ENCODE peak calls at places on chromosomes 16 and 17, in seven cellular contexts. U is H9, Q is IMR-90, Z is H1, J is neuronal stem cell, Y is trophoblast cell, H is mesenchymal stem cell. N is an unnamed sample.
A peak's percentile ranks its signal among the peaks of the same experiment; 100 is the strongest.

GRCh38 chr16:27463741-27464662 is 62.0 kb downstream of the IL21R start:
- DNase-seq in U (no peak), Q (no peak), Z (no peak), J (no peak), Y (no peak), H (no peak), N (no peak)

GRCh38 chr16:785563-786535 is 2.3 kb downstream of the RPUSD1 start:
- DNase-seq in U (peak; percentile 90), Q (peak; percentile 37), Z (peak; percentile 97), J (peak; percentile 61), Y (peak; percentile 87), H (peak; percentile 49), N (peak; percentile 74)

GRCh38 chr16:84484579-84485254 is 19.7 kb downstream of the MEAK7 start:
- DNase-seq in U (no peak), Q (peak; percentile 74), Z (peak; percentile 73), J (no peak), Y (peak; percentile 86), H (peak; percentile 53), N (peak; percentile 51)

GRCh38 chr16:50201784-50202183 is 48.7 kb downstream of the TENT4B start:
- DNase-seq in U (no peak), Q (no peak), Z (no peak), J (no peak), Y (no peak), H (peak; percentile 42), N (no peak)

GRCh38 chr17:75933836-75934235 is 7.0 kb downstream of the FBF1 start:
- DNase-seq in U (no peak), Q (peak; percentile 31), Z (no peak), J (no peak), Y (peak; percentile 20), H (no peak), N (no peak)

GRCh38 chr17:61695779-61696337 is 104.8 kb upstream of the NACA2 start:
- DNase-seq in U (no peak), Q (no peak), Z (no peak), J (no peak), Y (no peak), H (no peak), N (no peak)

GRCh38 chr17:50331085-50331791 is 14.7 kb upstream of the XYLT2 start:
- DNase-seq in U (no peak), Q (peak; percentile 99), Z (no peak), J (no peak), Y (no peak), H (no peak), N (no peak)

GRCh38 chr16:14284930-14285541 is 213.9 kb downstream of the MRTFB start:
- DNase-seq in U (peak; percentile 72), Q (no peak), Z (no peak), J (no peak), Y (peak; percentile 68), H (peak; percentile 79), N (peak; percentile 82)

GRCh38 chr17:79155701-79156100 is 81.1 kb downstream of the ENGASE start:
- DNase-seq in U (no peak), Q (no peak), Z (no peak), J (no peak), Y (no peak), H (no peak), N (no peak)

GRCh38 chr17:77444653-77445029 is 303.9 kb downstream of the SEC14L1 start:
- DNase-seq in U (no peak), Q (peak; percentile 78), Z (no peak), J (no peak), Y (no peak), H (peak; percentile 85), N (no peak)

GRCh38 chr16:85690469-85691064 is 1.8 kb upstream of the GINS2 start:
- DNase-seq in U (no peak), Q (no peak), Z (no peak), J (no peak), Y (peak; percentile 24), H (peak; percentile 38), N (no peak)

GRCh38 chr17:68489919-68490318 is 22.3 kb upstream of the PRKAR1A start:
- DNase-seq in U (no peak), Q (no peak), Z (no peak), J (no peak), Y (no peak), H (no peak), N (no peak)

GRCh38 chr17:58310511-58311428 is 17.8 kb downstream of the TSPOAP1 start:
- DNase-seq in U (no peak), Q (no peak), Z (peak; percentile 44), J (no peak), Y (no peak), H (no peak), N (no peak)

GRCh38 chr17:77531641-77532040 is 390.9 kb downstream of the SEC14L1 start:
- DNase-seq in U (no peak), Q (no peak), Z (no peak), J (no peak), Y (no peak), H (no peak), N (no peak)

GRCh38 chr17:54451051-54451450 is 449.6 kb upstream of the TOM1L1 start:
- DNase-seq in U (no peak), Q (no peak), Z (no peak), J (no peak), Y (no peak), H (no peak), N (no peak)

GRCh38 chr17:17300624-17301568 is 2.3 kb upstream of the NT5M start:
- DNase-seq in U (peak; percentile 99), Q (peak; percentile 51), Z (peak; percentile 93), J (peak; percentile 71), Y (peak; percentile 83), H (peak; percentile 72), N (peak; percentile 98)

GRCh38 chr17:82215972-82216300 is 3.3 kb upstream of the CCDC57 start:
- DNase-seq in U (no peak), Q (no peak), Z (no peak), J (no peak), Y (no peak), H (no peak), N (no peak)

GRCh38 chr17:40727447-40728231 is 24.1 kb upstream of the KRT24 start:
- DNase-seq in U (no peak), Q (peak; percentile 4), Z (no peak), J (no peak), Y (peak; percentile 87), H (peak; percentile 7), N (no peak)

GRCh38 chr16:89097528-89097846 is 3.8 kb downstream of the ACSF3 start:
- DNase-seq in U (no peak), Q (no peak), Z (no peak), J (no peak), Y (no peak), H (no peak), N (no peak)

GRCh38 chr17:65081439-65081838 is 24.9 kb upstream of the GNA13 start:
- DNase-seq in U (no peak), Q (no peak), Z (no peak), J (no peak), Y (no peak), H (no peak), N (no peak)

GRCh38 chr17:78476973-78477372 is 98.5 kb downstream of the PGS1 start:
- DNase-seq in U (no peak), Q (no peak), Z (no peak), J (no peak), Y (peak; percentile 37), H (no peak), N (peak; percentile 19)

GRCh38 chr16:89489731-89490385 is 503 bp downstream of the ANKRD11 start:
- DNase-seq in U (no peak), Q (no peak), Z (no peak), J (no peak), Y (no peak), H (no peak), N (no peak)

GRCh38 chr17:50458290-50458689 is 10.4 kb downstream of the CHAD start:
- DNase-seq in U (no peak), Q (no peak), Z (no peak), J (no peak), Y (no peak), H (no peak), N (no peak)

GRCh38 chr17:21280081-21280518 is 4.4 kb upstream of the MAP2K3 start:
- DNase-seq in U (peak; percentile 94), Q (peak; percentile 74), Z (peak; percentile 97), J (peak; percentile 72), Y (peak; percentile 94), H (peak; percentile 79), N (peak; percentile 80)

GRCh38 chr16:13997933-13998332 is 73.2 kb upstream of the MRTFB start:
- DNase-seq in U (no peak), Q (no peak), Z (no peak), J (no peak), Y (no peak), H (no peak), N (no peak)

GRCh38 chr16:75502916-75503605 is 7.8 kb upstream of the CHST6 start:
- DNase-seq in U (no peak), Q (no peak), Z (no peak), J (no peak), Y (no peak), H (no peak), N (no peak)

GRCh38 chr16:57775661-57776469 is 26.4 kb downstream of the KIFC3 start:
- DNase-seq in U (peak; percentile 98), Q (no peak), Z (peak; percentile 84), J (peak; percentile 81), Y (peak; percentile 12), H (peak; percentile 54), N (peak; percentile 99)

GRCh38 chr16:80144191-80144590 is 396.6 kb upstream of the DYNLRB2 start:
- DNase-seq in U (no peak), Q (peak; percentile 79), Z (no peak), J (no peak), Y (no peak), H (peak; percentile 11), N (no peak)

GRCh38 chr17:38654411-38655398 is 20.1 kb downstream of the EPOP start:
- DNase-seq in U (peak; percentile 30), Q (no peak), Z (no peak), J (no peak), Y (no peak), H (no peak), N (no peak)
- H2AK5ac ChIP-seq in U (no peak overlapping the region), Q (no peak overlapping the region), Z (no peak overlapping the region), J (peak overlapping the region; percentile 89), Y (no peak overlapping the region), H (no peak overlapping the region), N (no peak overlapping the region)

DNA sequence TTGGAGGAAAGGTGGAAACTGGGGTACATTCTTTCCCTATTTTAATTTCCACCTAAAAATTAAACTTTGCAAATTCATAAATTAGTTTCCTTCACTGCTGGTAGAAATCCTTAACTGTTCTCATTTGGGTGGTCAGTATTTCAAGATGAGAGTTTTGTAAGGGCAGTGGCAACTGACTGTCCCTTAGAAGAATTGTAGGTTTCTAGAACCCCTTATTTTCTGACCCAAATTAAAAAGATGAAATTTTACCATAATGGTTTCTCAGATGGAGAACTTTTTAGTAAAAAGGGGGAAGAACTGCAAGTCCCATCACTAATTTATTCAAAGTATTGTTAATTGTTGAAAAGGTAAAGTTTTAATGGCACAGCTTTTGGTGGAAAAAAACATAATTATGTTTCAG is 5.6 kb downstream of the IGF2BP1 start:
- DNase-seq in U (no peak), Q (no peak), Z (no peak), J (no peak), Y (no peak), H (no peak), N (no peak)
- H3K27me3 ChIP-seq in U (no peaks in the 10 kb centered on the region), Q (no peaks in the 10 kb centered on the region), Z (no peaks in the 10 kb centered on the region), J (no peaks in the 10 kb centered on the region), Y (no peaks in the 10 kb centered on the region), H (peaks cover 99% of the 10 kb centered on the region), N (no peaks in the 10 kb centered on the region)

GRCh38 chr17:35849469-35850348 is 19.0 kb downstream of the HEATR9 start:
- DNase-seq in U (peak; percentile 79), Q (peak; percentile 67), Z (peak; percentile 58), J (peak; percentile 48), Y (peak; percentile 86), H (peak; percentile 75), N (peak; percentile 85)
- H3K4ac ChIP-seq in U (no peak overlapping the region), Q (no peak overlapping the region), Z (no peak overlapping the region), J (no peak overlapping the region), Y (no peak overlapping the region), H (no peak overlapping the region), N (no peak overlapping the region)

GRCh38 chr17:10087333-10087732 is 111.1 kb downstream of the GAS7 start:
- DNase-seq in U (no peak), Q (no peak), Z (no peak), J (no peak), Y (peak; percentile 49), H (no peak), N (no peak)
- H2AK5ac ChIP-seq in U (no peak overlapping the region), Q (peak overlapping the region; percentile 40), Z (no peak overlapping the region), J (no peak overlapping the region), Y (peak overlapping the region; percentile 89), H (no peak overlapping the region), N (peak overlapping the region; percentile 18)

N was measured in mesendoderm.